ENCODE peak calls at places on chromosomes 3 and 15, in eight cellular contexts. One of them, this sample, is unnamed.

GRCh38 chr3:74642876-74643275 is 28.4 kb upstream of the CNTN3 start:
- DNase-seq in K562: no peak
- DNase-seq in pancreas: no peak
- DNase-seq in neural crest cell: no peak
- DNase-seq in H1: no peak
- DNase-seq in AG04450: no peak
- DNase-seq in upper lobe of right lung: no peak
- DNase-seq in IMR-90: peak
- DNase-seq in this sample: no peak

GRCh38 chr15:87623832-87624231 is 632.7 kb downstream of the NTRK3 start:
- DNase-seq in K562: peak
- DNase-seq in pancreas: no peak
- DNase-seq in neural crest cell: no peak
- DNase-seq in H1: no peak
- DNase-seq in AG04450: no peak
- DNase-seq in upper lobe of right lung: no peak
- DNase-seq in IMR-90: no peak
- DNase-seq in this sample: peak

GRCh38 chr15:89353991-89354390 is 19.4 kb upstream of the POLG start:
- DNase-seq in K562: no peak
- DNase-seq in pancreas: no peak
- DNase-seq in neural crest cell: no peak
- DNase-seq in H1: no peak
- DNase-seq in AG04450: no peak
- DNase-seq in upper lobe of right lung: no peak
- DNase-seq in IMR-90: no peak
- DNase-seq in this sample: no peak

GRCh38 chr15:77030928-77031375 is 36.0 kb downstream of the PSTPIP1 start:
- DNase-seq in K562: no peak
- DNase-seq in pancreas: peak
- DNase-seq in neural crest cell: peak
- DNase-seq in H1: no peak
- DNase-seq in AG04450: no peak
- DNase-seq in upper lobe of right lung: peak
- DNase-seq in IMR-90: no peak
- DNase-seq in this sample: peak

GRCh38 chr15:90342655-90343054 is 9.4 kb upstream of the ZNF774 start:
- DNase-seq in K562: no peak
- DNase-seq in pancreas: no peak
- DNase-seq in neural crest cell: no peak
- DNase-seq in H1: no peak
- DNase-seq in AG04450: no peak
- DNase-seq in upper lobe of right lung: no peak
- DNase-seq in IMR-90: no peak
- DNase-seq in this sample: no peak

GRCh38 chr15:92884813-92885461 is 15.2 kb upstream of the CHD2 start:
- DNase-seq in K562: no peak
- DNase-seq in pancreas: no peak
- DNase-seq in neural crest cell: no peak
- DNase-seq in H1: no peak
- DNase-seq in AG04450: no peak
- DNase-seq in upper lobe of right lung: no peak
- DNase-seq in IMR-90: peak
- DNase-seq in this sample: no peak

GRCh38 chr15:95559875-95560394 is 770.6 kb upstream of the NR2F2 start:
- DNase-seq in K562: peak
- DNase-seq in pancreas: no peak
- DNase-seq in neural crest cell: no peak
- DNase-seq in H1: no peak
- DNase-seq in AG04450: peak
- DNase-seq in upper lobe of right lung: no peak
- DNase-seq in IMR-90: peak
- DNase-seq in this sample: no peak

GRCh38 chr3:158261371-158261991 is 151.6 kb downstream of the RSRC1 start:
- DNase-seq in K562: no peak
- DNase-seq in pancreas: no peak
- DNase-seq in neural crest cell: no peak
- DNase-seq in H1: no peak
- DNase-seq in AG04450: no peak
- DNase-seq in upper lobe of right lung: no peak
- DNase-seq in IMR-90: no peak
- DNase-seq in this sample: no peak

GRCh38 chr15:89662893-89663673 is 7.8 kb upstream of the KIF7 start:
- DNase-seq in K562: no peak
- DNase-seq in pancreas: no peak
- DNase-seq in neural crest cell: no peak
- DNase-seq in H1: no peak
- DNase-seq in AG04450: peak
- DNase-seq in upper lobe of right lung: no peak
- DNase-seq in IMR-90: peak
- DNase-seq in this sample: peak

GRCh38 chr3:159263750-159264561 is 462.1 kb downstream of the MFSD1 start:
- DNase-seq in K562: peak
- DNase-seq in pancreas: no peak
- DNase-seq in neural crest cell: peak
- DNase-seq in H1: no peak
- DNase-seq in AG04450: no peak
- DNase-seq in upper lobe of right lung: no peak
- DNase-seq in IMR-90: peak
- DNase-seq in this sample: peak

GRCh38 chr15:51853987-51854386 is 24.5 kb downstream of the TMOD3 start:
- DNase-seq in K562: no peak
- DNase-seq in pancreas: no peak
- DNase-seq in neural crest cell: no peak
- DNase-seq in H1: no peak
- DNase-seq in AG04450: no peak
- DNase-seq in upper lobe of right lung: no peak
- DNase-seq in IMR-90: peak
- DNase-seq in this sample: no peak

GRCh38 chr3:114104414-114104813 is 47.9 kb downstream of the QTRT2 start:
- DNase-seq in K562: no peak
- DNase-seq in pancreas: no peak
- DNase-seq in neural crest cell: no peak
- DNase-seq in H1: no peak
- DNase-seq in AG04450: no peak
- DNase-seq in upper lobe of right lung: no peak
- DNase-seq in IMR-90: peak
- DNase-seq in this sample: no peak

GRCh38 chr15:31326729-31327673 is at the start of gene KLF13:
- DNase-seq in K562: peak
- DNase-seq in pancreas: peak
- DNase-seq in neural crest cell: no peak
- DNase-seq in H1: no peak
- DNase-seq in AG04450: no peak
- DNase-seq in upper lobe of right lung: peak
- DNase-seq in IMR-90: peak
- DNase-seq in this sample: no peak

GRCh38 chr15:92930776-92931175 is 30.7 kb downstream of the CHD2 start:
- DNase-seq in K562: no peak
- DNase-seq in pancreas: no peak
- DNase-seq in neural crest cell: no peak
- DNase-seq in H1: no peak
- DNase-seq in AG04450: peak
- DNase-seq in upper lobe of right lung: no peak
- DNase-seq in IMR-90: peak
- DNase-seq in this sample: no peak

GRCh38 chr3:177893321-177893720 is 642.9 kb upstream of the KCNMB2 start:
- DNase-seq in K562: no peak
- DNase-seq in pancreas: no peak
- DNase-seq in neural crest cell: no peak
- DNase-seq in H1: no peak
- DNase-seq in AG04450: no peak
- DNase-seq in upper lobe of right lung: no peak
- DNase-seq in IMR-90: no peak
- DNase-seq in this sample: no peak

GRCh38 chr3:101119535-101119934 is 126.3 kb upstream of the ABI3BP start:
- DNase-seq in K562: no peak
- DNase-seq in pancreas: no peak
- DNase-seq in neural crest cell: no peak
- DNase-seq in H1: no peak
- DNase-seq in AG04450: peak
- DNase-seq in upper lobe of right lung: no peak
- DNase-seq in IMR-90: peak
- DNase-seq in this sample: no peak

GRCh38 chr15:39361497-39361896 is 219.4 kb upstream of the THBS1 start:
- DNase-seq in K562: no peak
- DNase-seq in pancreas: no peak
- DNase-seq in neural crest cell: no peak
- DNase-seq in H1: no peak
- DNase-seq in AG04450: no peak
- DNase-seq in upper lobe of right lung: no peak
- DNase-seq in IMR-90: no peak
- DNase-seq in this sample: no peak

GRCh38 chr3:181521831-181522230 is 189.9 kb upstream of the SOX2 start:
- DNase-seq in K562: no peak
- DNase-seq in pancreas: no peak
- DNase-seq in neural crest cell: no peak
- DNase-seq in H1: no peak
- DNase-seq in AG04450: no peak
- DNase-seq in upper lobe of right lung: no peak
- DNase-seq in IMR-90: no peak
- DNase-seq in this sample: no peak

GRCh38 chr3:64038252-64038651 is 15.0 kb upstream of the PSMD6 start:
- DNase-seq in K562: no peak
- DNase-seq in pancreas: no peak
- DNase-seq in neural crest cell: no peak
- DNase-seq in H1: no peak
- DNase-seq in AG04450: no peak
- DNase-seq in upper lobe of right lung: no peak
- DNase-seq in IMR-90: no peak
- DNase-seq in this sample: no peak

GRCh38 chr3:21718161-21718765 is 32.7 kb downstream of the ZNF385D start:
- DNase-seq in K562: no peak
- DNase-seq in pancreas: no peak
- DNase-seq in neural crest cell: no peak
- DNase-seq in H1: no peak
- DNase-seq in AG04450: peak
- DNase-seq in upper lobe of right lung: no peak
- DNase-seq in IMR-90: peak
- DNase-seq in this sample: no peak

GRCh38 chr3:12549971-12550760 is 4.9 kb upstream of the MKRN2OS start:
- DNase-seq in K562: no peak
- DNase-seq in pancreas: no peak
- DNase-seq in neural crest cell: no peak
- DNase-seq in H1: no peak
- DNase-seq in AG04450: no peak
- DNase-seq in upper lobe of right lung: no peak
- DNase-seq in IMR-90: no peak
- DNase-seq in this sample: no peak

GRCh38 chr15:69841046-69841828 is 256.5 kb downstream of the TLE3 start:
- DNase-seq in K562: no peak
- DNase-seq in pancreas: no peak
- DNase-seq in neural crest cell: no peak
- DNase-seq in H1: no peak
- DNase-seq in AG04450: no peak
- DNase-seq in upper lobe of right lung: no peak
- DNase-seq in IMR-90: no peak
- DNase-seq in this sample: no peak

GRCh38 chr3:133295199-133295901 is 104.5 kb upstream of the BFSP2 start:
- DNase-seq in K562: no peak
- DNase-seq in pancreas: no peak
- DNase-seq in neural crest cell: no peak
- DNase-seq in H1: no peak
- DNase-seq in AG04450: peak
- DNase-seq in upper lobe of right lung: no peak
- DNase-seq in IMR-90: peak
- DNase-seq in this sample: no peak

GRCh38 chr15:45703670-45704328 is 69.0 kb downstream of the SQOR start:
- DNase-seq in K562: no peak
- DNase-seq in pancreas: no peak
- DNase-seq in neural crest cell: no peak
- DNase-seq in H1: no peak
- DNase-seq in AG04450: no peak
- DNase-seq in upper lobe of right lung: no peak
- DNase-seq in IMR-90: no peak
- DNase-seq in this sample: no peak
- TF ChIP-seq CTCF in K562: no peak
- TF ChIP-seq CTCF in pancreas: no peak
- TF ChIP-seq CTCF in neural crest cell: peak
- TF ChIP-seq CTCF in H1: peak
- TF ChIP-seq CTCF in AG04450: peak
- TF ChIP-seq CTCF in upper lobe of right lung: peak
- TF ChIP-seq CTCF in IMR-90: peak
- TF ChIP-seq CTCF in this sample: peak

GRCh38 chr15:36323607-36324006 is 255.8 kb upstream of the CDIN1 start:
- DNase-seq in K562: no peak
- DNase-seq in pancreas: no peak
- DNase-seq in neural crest cell: no peak
- DNase-seq in H1: no peak
- DNase-seq in AG04450: no peak
- DNase-seq in upper lobe of right lung: no peak
- DNase-seq in IMR-90: no peak
- DNase-seq in this sample: no peak
- TF ChIP-seq CTCF in K562: no peak
- TF ChIP-seq CTCF in pancreas: no peak
- TF ChIP-seq CTCF in neural crest cell: no peak
- TF ChIP-seq CTCF in H1: no peak
- TF ChIP-seq CTCF in AG04450: no peak
- TF ChIP-seq CTCF in upper lobe of right lung: no peak
- TF ChIP-seq CTCF in IMR-90: no peak
- TF ChIP-seq CTCF in this sample: no peak

GRCh38 chr15:82809308-82810060 is at the start of gene WHAMM:
- DNase-seq in K562: peak
- DNase-seq in pancreas: peak
- DNase-seq in neural crest cell: peak
- DNase-seq in H1: peak
- DNase-seq in AG04450: peak
- DNase-seq in upper lobe of right lung: peak
- DNase-seq in IMR-90: peak
- DNase-seq in this sample: peak
- TF ChIP-seq CTCF in K562: peak
- TF ChIP-seq CTCF in pancreas: no peak
- TF ChIP-seq CTCF in neural crest cell: no peak
- TF ChIP-seq CTCF in H1: no peak
- TF ChIP-seq CTCF in AG04450: peak
- TF ChIP-seq CTCF in upper lobe of right lung: no peak
- TF ChIP-seq CTCF in IMR-90: peak
- TF ChIP-seq CTCF in this sample: peak

GRCh38 chr15:67064607-67065530 is 533 bp upstream of the SMAD3 start:
- DNase-seq in K562: peak
- DNase-seq in pancreas: peak
- DNase-seq in neural crest cell: peak
- DNase-seq in H1: no peak
- DNase-seq in AG04450: no peak
- DNase-seq in upper lobe of right lung: peak
- DNase-seq in IMR-90: no peak
- DNase-seq in this sample: peak

GRCh38 chr15:67067161-67067853 is 1.9 kb downstream of the SMAD3 start:
- DNase-seq in K562: no peak
- DNase-seq in pancreas: no peak
- DNase-seq in neural crest cell: no peak
- DNase-seq in H1: no peak
- DNase-seq in AG04450: no peak
- DNase-seq in upper lobe of right lung: no peak
- DNase-seq in IMR-90: peak
- DNase-seq in this sample: peak

GRCh38 chr15:67067930-67068542 is 2.6 kb downstream of the SMAD3 start:
- DNase-seq in K562: peak
- DNase-seq in pancreas: no peak
- DNase-seq in neural crest cell: no peak
- DNase-seq in H1: no peak
- DNase-seq in AG04450: no peak
- DNase-seq in upper lobe of right lung: no peak
- DNase-seq in IMR-90: peak
- DNase-seq in this sample: no peak

GRCh38 chr15:67065531-67066005 is at the start of gene SMAD3:
- DNase-seq in K562: peak
- DNase-seq in pancreas: peak
- DNase-seq in neural crest cell: peak
- DNase-seq in H1: peak
- DNase-seq in AG04450: peak
- DNase-seq in upper lobe of right lung: peak
- DNase-seq in IMR-90: peak
- DNase-seq in this sample: peak

GRCh38 chr15:67066041-67067021 is 929 bp downstream of the SMAD3 start:
- DNase-seq in K562: peak
- DNase-seq in pancreas: peak
- DNase-seq in neural crest cell: peak
- DNase-seq in H1: no peak
- DNase-seq in AG04450: no peak
- DNase-seq in upper lobe of right lung: no peak
- DNase-seq in IMR-90: peak
- DNase-seq in this sample: peak
- TF ChIP-seq CTCF in K562: no peak
- TF ChIP-seq CTCF in pancreas: no peak
- TF ChIP-seq CTCF in neural crest cell: no peak
- TF ChIP-seq CTCF in H1: no peak
- TF ChIP-seq CTCF in AG04450: no peak
- TF ChIP-seq CTCF in upper lobe of right lung: no peak
- TF ChIP-seq CTCF in IMR-90: no peak
- TF ChIP-seq CTCF in this sample: no peak